ENCODE peak calls at places on chromosomes 6 and 20, in five cellular contexts. K is iPS-NIHi11, C is H7, R is cardiac muscle cell, G is GM13977. Q is an unnamed sample.

GRCh38 chr6:14381225-14381887 is 263.8 kb downstream of the CD83 start:
- DNase-seq in G (no peak), K (peak; percentile 29), C (no peak), R (no peak), Q (no peak)

GRCh38 chr6:132551214-132551613 is 1.3 kb upstream of the TAAR8 start:
- DNase-seq in K (no peak), G (no peak), C (no peak), R (no peak), Q (no peak)

GRCh38 chr20:55095745-55096450 is 620.5 kb downstream of the DOK5 start:
- DNase-seq in C (no peak), G (no peak), R (no peak), K (no peak), Q (no peak)

GRCh38 chr6:14373648-14374437 is 256.3 kb downstream of the CD83 start:
- DNase-seq in R (no peak), G (no peak), K (no peak), C (no peak), Q (no peak)

GRCh38 chr6:7578949-7579348 is 11.0 kb upstream of the SNRNP48 start:
- DNase-seq in C (no peak), G (no peak), K (no peak), R (no peak), Q (no peak)

GRCh38 chr6:28587011-28587745 is 61.5 kb downstream of the GPX5 start:
- DNase-seq in K (peak; percentile 84), G (peak; percentile 65), C (peak; percentile 81), R (peak; percentile 64), Q (peak; percentile 44)

GRCh38 chr6:11702039-11702795 is 76.4 kb downstream of the ADTRP start:
- DNase-seq in C (no peak), R (peak; percentile 64), G (no peak), K (no peak), Q (no peak)

GRCh38 chr6:43715056-43715788 is 27.6 kb upstream of the MRPS18A start:
- DNase-seq in K (no peak), G (peak; percentile 82), C (no peak), R (no peak), Q (peak; percentile 68)

GRCh38 chr6:89792881-89793280 is 26.7 kb downstream of the MDN1 start:
- DNase-seq in G (peak; percentile 43), K (peak; percentile 56), R (peak; percentile 38), C (peak; percentile 47), Q (peak; percentile 52)

GRCh38 chr6:111552241-111552744 is 53.4 kb downstream of the TRAF3IP2 start:
- DNase-seq in G (no peak), K (peak; percentile 55), R (peak; percentile 93), C (peak; percentile 61), Q (no peak)

GRCh38 chr6:40881501-40881900 is 157.5 kb downstream of the UNC5CL start:
- DNase-seq in G (no peak), R (no peak), C (no peak), K (no peak), Q (no peak)

GRCh38 chr6:11245406-11245990 is 13.0 kb upstream of the NEDD9 start:
- DNase-seq in K (no peak), C (no peak), R (no peak), G (no peak), Q (no peak)

GRCh38 chr6:11854418-11855165 is 76.0 kb upstream of the ADTRP start:
- DNase-seq in R (peak; percentile 55), G (no peak), C (no peak), K (no peak), Q (peak; percentile 45)

GRCh38 chr20:9215539-9215938 is 146.7 kb downstream of the PLCB4 start:
- DNase-seq in G (no peak), K (no peak), R (no peak), C (peak; percentile 43), Q (no peak)

GRCh38 chr6:31918069-31918725 is 9.3 kb upstream of the C2 start:
- DNase-seq in K (no peak), G (no peak), R (peak; percentile 57), C (no peak), Q (no peak)

GRCh38 chr6:7058250-7058923 is 49.4 kb upstream of the RREB1 start:
- DNase-seq in K (peak; percentile 33), G (no peak), C (no peak), R (peak; percentile 95), Q (no peak)

GRCh38 chr20:48831702-48832422 is 4.1 kb upstream of the PREX1 start:
- DNase-seq in G (no peak), C (no peak), R (peak; percentile 69), K (no peak), Q (no peak)

GRCh38 chr6:161429921-161430490 is 156.1 kb upstream of the AGPAT4 start:
- DNase-seq in C (no peak), K (no peak), G (no peak), R (peak; percentile 67), Q (no peak)

GRCh38 chr6:123534264-123534663 is 102.5 kb downstream of the TRDN start:
- DNase-seq in K (no peak), R (no peak), C (no peak), G (no peak), Q (no peak)

GRCh38 chr20:46139908-46140482 is 21.9 kb downstream of the CD40 start:
- DNase-seq in R (no peak), G (no peak), C (peak; percentile 72), K (no peak), Q (no peak)

GRCh38 chr6:53361549-53362031 is 12.8 kb upstream of the ELOVL5 start:
- DNase-seq in G (peak; percentile 41), K (no peak), R (peak; percentile 49), C (no peak), Q (peak; percentile 47)

GRCh38 chr6:134111062-134111677 is 58.7 kb upstream of the SLC2A12 start:
- DNase-seq in K (peak; percentile 75), G (peak; percentile 81), C (peak; percentile 76), R (peak; percentile 72), Q (peak; percentile 81)

GRCh38 chr20:58131581-58132142 is 96.8 kb downstream of the ANKRD60 start:
- DNase-seq in K (no peak), G (no peak), C (no peak), R (peak; percentile 81), Q (no peak)

GRCh38 chr20:62266340-62266739 is 28.0 kb downstream of the OSBPL2 start:
- DNase-seq in R (no peak), G (no peak), K (no peak), C (no peak), Q (no peak)

GRCh38 chr6:10409766-10410209 is 5.1 kb downstream of the TFAP2A start:
- DNase-seq in R (no peak), K (no peak), C (peak; percentile 68), G (no peak), Q (no peak)

GRCh38 chr20:16143596-16143995 is 429.7 kb downstream of the KIF16B start:
- DNase-seq in R (no peak), C (no peak), K (no peak), G (no peak), Q (no peak)

GRCh38 chr6:148342146-148343027 is at the start of gene SASH1:
- DNase-seq in R (peak; percentile 82), G (peak; percentile 44), C (peak; percentile 83), K (peak; percentile 80), Q (peak; percentile 38)

GRCh38 chr6:1424306-1424927 is 35.0 kb downstream of the FOXF2 start:
- DNase-seq in K (peak; percentile 81), C (peak; percentile 80), R (peak; percentile 71), G (peak; percentile 77), Q (peak; percentile 63)

GRCh38 chr6:56736804-56737203 is 94.1 kb upstream of the DST start:
- DNase-seq in C (no peak), R (no peak), G (no peak), K (no peak), Q (no peak)

GRCh38 chr20:44572551-44573500 is 9.6 kb upstream of the PKIG start:
- DNase-seq in K (no peak), R (peak; percentile 84), G (no peak), C (no peak), Q (no peak)

GRCh38 chr20:44805991-44806729 is 4.2 kb downstream of the RIMS4 start:
- DNase-seq in C (peak; percentile 91), R (peak; percentile 87), K (peak; percentile 90), G (no peak), Q (no peak)

GRCh38 chr20:48398506-48399449 is 429.0 kb downstream of the PREX1 start:
- DNase-seq in C (no peak), G (no peak), K (no peak), R (no peak), Q (no peak)

GRCh38 chr20:25090492-25091429 is 8.8 kb upstream of the VSX1 start:
- DNase-seq in G (no peak), K (no peak), C (no peak), R (no peak), Q (no peak)